ENCODE peak calls at places on chromosomes 5 and 9, in nine cellular contexts. A is activated CD4-positive, alpha-beta T cell treated with anti-CD3 and anti-CD28 coated beads for 36 hours; O is natural killer cell treated with Interleukin-12 subunit alpha and Interleukin-12 subunit beta and Interleukin-15 and Interleukin-18, amount 100 ng/mL, for 72 hours; H is left cardiac atrium; Z is lung; U is upper lobe of right lung; T is gastroesophageal sphincter; P is GM12878; R is lower lobe of right lung. M is an unnamed sample.

GRCh38 chr5:55064523-55064922 is 37.9 kb upstream of the GZMA start:
- ATAC-seq in A (no peak), O (no peak), H (no peak), Z (no peak), U (no peak), T (no peak), P (no peak), R (no peak), M (no peak)

GRCh38 chr5:80931423-80931822 is 28.7 kb upstream of the RASGRF2 start:
- ATAC-seq in A (no peak), O (no peak), H (no peak), Z (no peak), U (no peak), T (no peak), P (no peak), R (no peak), M (no peak)

GRCh38 chr9:84002344-84002743 is 21.7 kb downstream of the RMI1 start:
- ATAC-seq in A (peak), O (peak), H (peak), Z (no peak), U (peak), T (no peak), P (peak), R (no peak), M (no peak)

GRCh38 chr5:168822248-168822744 is 243.1 kb upstream of the PANK3 start:
- ATAC-seq in A (peak), O (no peak), H (peak), Z (no peak), U (no peak), T (no peak), P (peak), R (no peak), M (no peak)

GRCh38 chr5:39608024-39608423 is 183.2 kb upstream of the DAB2 start:
- ATAC-seq in A (no peak), O (no peak), H (no peak), Z (no peak), U (no peak), T (peak), P (peak), R (no peak), M (no peak)

GRCh38 chr9:12414514-12414913 is 278.7 kb upstream of the TYRP1 start:
- ATAC-seq in A (no peak), O (no peak), H (peak), Z (peak), U (peak), T (no peak), P (no peak), R (peak), M (no peak)

GRCh38 chr9:95725045-95725444 is 150.4 kb upstream of the ERCC6L2 start:
- ATAC-seq in A (peak), O (peak), H (no peak), Z (no peak), U (no peak), T (no peak), P (peak), R (no peak), M (no peak)

GRCh38 chr9:5352637-5353248 is 13.1 kb upstream of the RLN1 start:
- ATAC-seq in A (peak), O (peak), H (no peak), Z (no peak), U (no peak), T (no peak), P (no peak), R (no peak), M (no peak)

GRCh38 chr5:45098483-45098882 is 289.7 kb downstream of the MRPS30 start:
- ATAC-seq in A (no peak), O (no peak), H (no peak), Z (no peak), U (no peak), T (no peak), P (no peak), R (no peak), M (no peak)

GRCh38 chr5:178361657-178362445 is 129.2 kb upstream of the PHYKPL start:
- ATAC-seq in A (no peak), O (no peak), H (no peak), Z (no peak), U (no peak), T (no peak), P (no peak), R (no peak), M (no peak)

GRCh38 chr5:72599519-72600400 is 92.5 kb upstream of the ZNF366 start:
- ATAC-seq in A (no peak), O (no peak), H (peak), Z (no peak), U (peak), T (no peak), P (no peak), R (no peak), M (no peak)

GRCh38 chr5:98769006-98769255 is 4.5 kb upstream of the RGMB start:
- ATAC-seq in A (no peak), O (no peak), H (no peak), Z (no peak), U (no peak), T (no peak), P (no peak), R (peak), M (no peak)

GRCh38 chr5:176436641-176437040 is 11.5 kb upstream of the FAF2 start:
- ATAC-seq in A (peak), O (peak), H (peak), Z (no peak), U (peak), T (no peak), P (peak), R (no peak), M (no peak)

M was measured in esophagus mucosa.